ENCODE peak calls at places on chromosomes 6 and 20, in nine cellular contexts. X is tibial artery, K is neuronal stem cell, P is hepatocyte, B is uterus, W is psoas muscle, M is brain microvascular endothelial cell, I is spleen, Z is NB4. O is an unnamed sample.

GRCh38 chr20:45406260-45407066 is 1.6 kb upstream of the DBNDD2 start:
- DNase-seq in X (peak), K (peak), P (peak), B (peak), W (peak), M (no peak), I (peak), Z (peak), O (peak)

GRCh38 chr6:166286831-166287271 is 21.3 kb downstream of the PRR18 start:
- DNase-seq in X (peak), K (no peak), P (no peak), B (no peak), W (peak), M (no peak), I (peak), Z (peak), O (no peak)

GRCh38 chr6:20846602-20847028 is 312.4 kb downstream of the CDKAL1 start:
- DNase-seq in X (no peak), K (no peak), P (no peak), B (no peak), W (no peak), M (peak), I (no peak), Z (peak), O (no peak)

GRCh38 chr6:6915219-6915618 is 192.5 kb upstream of the RREB1 start:
- DNase-seq in X (no peak), K (no peak), P (no peak), B (no peak), W (no peak), M (no peak), I (no peak), Z (peak), O (peak)

GRCh38 chr20:56359212-56360132 is 698 bp downstream of the FAM210B start:
- DNase-seq in X (peak), K (peak), P (peak), B (peak), W (peak), M (peak), I (peak), Z (peak), O (peak)

GRCh38 chr6:54730767-54731665 is 115.6 kb upstream of the FAM83B start:
- DNase-seq in X (no peak), K (no peak), P (no peak), B (no peak), W (no peak), M (no peak), I (no peak), Z (no peak), O (peak)

GRCh38 chr6:143060806-143061596 is at the start of gene AIG1:
- DNase-seq in X (peak), K (peak), P (peak), B (peak), W (peak), M (peak), I (peak), Z (no peak), O (peak)

GRCh38 chr6:52341861-52342260 is 20.1 kb upstream of the PAQR8 start:
- DNase-seq in X (no peak), K (no peak), P (no peak), B (no peak), W (no peak), M (no peak), I (no peak), Z (peak), O (no peak)

GRCh38 chr6:152099816-152100618 is 292.5 kb downstream of the ESR1 start:
- DNase-seq in X (peak), K (no peak), P (no peak), B (no peak), W (peak), M (no peak), I (no peak), Z (peak), O (no peak)

GRCh38 chr6:52925042-52925441 is 15.5 kb upstream of the GSTA3 start:
- DNase-seq in X (no peak), K (no peak), P (no peak), B (no peak), W (no peak), M (no peak), I (no peak), Z (no peak), O (no peak)

GRCh38 chr6:166019214-166019613 is 148.4 kb downstream of the TBXT start:
- DNase-seq in X (no peak), K (no peak), P (no peak), B (no peak), W (no peak), M (no peak), I (no peak), Z (no peak), O (no peak)

GRCh38 chr6:42960243-42961019 is at the start of gene GNMT:
- DNase-seq in X (peak), K (peak), P (peak), B (peak), W (peak), M (no peak), I (peak), Z (no peak), O (peak)

GRCh38 chr6:63436356-63436755 is 116.6 kb upstream of the LGSN start:
- DNase-seq in X (no peak), K (no peak), P (no peak), B (no peak), W (no peak), M (no peak), I (no peak), Z (no peak), O (no peak)

GRCh38 chr20:24634855-24635254 is 165.4 kb downstream of the SYNDIG1 start:
- DNase-seq in X (no peak), K (no peak), P (peak), B (peak), W (no peak), M (peak), I (no peak), Z (peak), O (no peak)
- H3K4me3 ChIP-seq in X (no peak), K (no peak), P (no peak), B (no peak), W (no peak), M (no peak), I (no peak), Z (no peak), O (no peak)

GRCh38 chr20:63216041-63216848 is at the start of gene YTHDF1:
- DNase-seq in X (peak), K (peak), P (peak), B (peak), W (peak), M (peak), I (peak), Z (peak), O (peak)

GRCh38 chr20:63217706-63218105 is 1.8 kb upstream of the YTHDF1 start:
- DNase-seq in X (no peak), K (no peak), P (no peak), B (no peak), W (no peak), M (no peak), I (no peak), Z (no peak), O (no peak)

GRCh38 chr20:63218701-63219446 is 2.9 kb upstream of the YTHDF1 start:
- DNase-seq in X (no peak), K (no peak), P (no peak), B (no peak), W (no peak), M (no peak), I (no peak), Z (no peak), O (no peak)

GRCh38 chr20:63215101-63216040 is 560 bp downstream of the YTHDF1 start:
- DNase-seq in X (no peak), K (no peak), P (peak), B (no peak), W (no peak), M (peak), I (no peak), Z (peak), O (peak)

DNA sequence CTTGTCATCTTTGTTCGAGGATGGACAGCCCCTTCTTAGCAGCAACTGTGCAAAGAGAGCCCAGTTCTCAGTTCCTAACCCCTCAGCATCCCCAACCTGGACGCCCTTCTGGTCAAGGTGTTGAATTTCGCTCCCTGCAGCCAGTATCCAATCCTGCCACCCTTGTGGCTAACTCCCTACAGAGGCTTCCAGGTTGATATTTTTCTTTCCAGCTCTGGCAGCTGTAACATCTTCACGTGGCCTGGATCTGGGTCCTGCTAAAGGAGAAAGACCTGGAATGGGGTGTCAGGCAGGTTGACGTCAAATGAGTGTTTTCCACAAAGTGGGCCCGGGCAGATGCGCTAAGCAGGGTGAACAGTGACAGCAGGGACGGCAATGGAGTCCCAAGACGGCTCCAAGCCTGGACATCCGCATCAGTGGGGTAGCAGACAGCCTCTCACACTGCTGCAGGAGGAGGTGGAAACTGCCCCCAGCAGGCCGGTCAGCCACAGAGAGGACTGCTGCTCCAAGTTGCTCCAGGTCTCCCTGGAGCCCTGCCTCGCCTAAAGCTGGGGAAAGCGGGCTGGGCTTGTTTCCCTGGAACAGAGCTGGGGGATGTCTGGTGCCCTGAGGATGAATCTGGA is 1.0 kb upstream of the YTHDF1 start:
- DNase-seq in X (no peak), K (no peak), P (no peak), B (no peak), W (no peak), M (no peak), I (no peak), Z (no peak), O (no peak)
- H3K4me3 ChIP-seq in X (peak), K (peak), P (peak), B (peak), W (peak), M (peak), I (peak), Z (peak), O (peak)

DNA sequence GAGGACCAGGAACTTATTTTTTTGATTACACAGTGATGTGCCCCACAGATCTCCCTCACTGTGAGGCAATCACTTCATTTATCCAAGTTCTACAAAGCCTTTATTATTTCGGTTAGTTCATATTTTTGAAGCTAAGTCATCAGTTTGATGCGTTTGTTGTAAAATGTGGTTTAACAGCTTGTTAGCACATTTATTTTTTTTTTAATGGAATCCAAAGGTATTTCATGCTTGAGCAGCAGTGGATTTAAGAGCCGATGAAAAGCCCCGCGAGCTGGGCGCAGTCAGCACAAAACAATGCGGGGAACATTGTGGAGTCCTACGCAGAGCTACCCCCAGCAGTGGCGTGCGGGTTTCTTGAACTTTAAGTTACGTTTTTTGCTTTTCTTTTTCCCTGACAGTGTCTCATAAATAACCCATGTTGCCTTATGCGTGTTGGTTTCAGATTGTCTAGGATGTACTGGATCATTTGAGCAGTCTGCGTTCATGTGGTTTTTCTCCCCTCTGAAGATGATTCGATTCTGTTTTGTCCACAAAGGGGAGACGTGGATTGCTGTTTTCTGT is 233.6 kb upstream of the BMP2 start:
- DNase-seq in X (no peak), K (no peak), P (peak), B (no peak), W (no peak), M (peak), I (no peak), Z (no peak), O (no peak)
- H3K4me3 ChIP-seq in X (no peak), K (no peak), P (no peak), B (no peak), W (no peak), M (peak), I (no peak), Z (no peak), O (no peak)

GRCh38 chr6:27314046-27314445 is 2.0 kb upstream of the POM121L2 start:
- DNase-seq in X (no peak), K (no peak), P (no peak), B (no peak), W (no peak), M (no peak), I (no peak), Z (no peak), O (no peak)

GRCh38 chr6:27312950-27313271 is 838 bp upstream of the POM121L2 start:
- DNase-seq in X (no peak), K (no peak), P (no peak), B (no peak), W (no peak), M (no peak), I (no peak), Z (no peak), O (no peak)

GRCh38 chr6:27311806-27312145 is 297 bp downstream of the POM121L2 start:
- DNase-seq in X (no peak), K (no peak), P (no peak), B (no peak), W (no peak), M (no peak), I (no peak), Z (no peak), O (no peak)

DNA sequence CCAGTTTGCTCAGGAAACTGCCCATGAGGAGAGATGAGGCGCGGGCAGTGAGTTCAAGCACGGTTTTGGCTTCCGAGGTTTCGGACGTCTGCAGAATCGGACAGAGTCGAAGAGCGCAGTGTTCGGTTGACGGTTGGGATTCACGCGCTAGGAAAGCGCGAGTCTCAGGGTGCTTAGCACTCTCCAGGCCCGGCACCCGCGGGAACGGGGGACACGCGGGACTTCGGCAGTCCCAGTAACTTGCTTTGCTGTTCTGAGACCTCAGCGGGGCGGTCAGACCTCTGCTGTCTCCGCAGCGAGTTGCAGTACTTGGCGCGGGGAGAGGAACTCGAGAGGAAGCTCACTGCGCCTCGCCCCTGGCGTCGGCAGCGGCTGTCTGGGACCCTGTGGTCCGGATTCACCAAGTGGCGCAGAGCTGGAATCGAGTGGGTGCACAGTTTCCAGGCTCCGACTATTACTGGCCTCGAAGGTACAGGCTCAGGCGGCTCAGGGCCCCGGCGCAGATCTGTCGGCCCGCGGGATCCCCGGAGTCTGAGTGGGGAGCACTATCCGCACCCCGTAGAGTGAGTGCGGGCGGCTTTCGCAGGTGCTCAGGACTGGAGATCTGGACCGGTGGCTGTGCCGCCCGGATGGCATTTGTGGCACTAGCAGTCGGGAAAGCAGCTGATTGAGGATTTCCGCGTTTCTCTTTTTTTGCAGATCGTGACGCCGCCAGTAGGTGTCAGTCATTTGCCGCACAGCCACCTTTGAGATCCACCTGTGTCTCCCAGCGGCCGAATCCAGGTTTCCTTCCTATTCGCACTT is at the start of gene POM121L2:
- DNase-seq in X (no peak), K (no peak), P (peak), B (no peak), W (no peak), M (peak), I (peak), Z (peak), O (no peak)
- H3K4me3 ChIP-seq in X (peak), K (peak), P (peak), B (peak), W (peak), M (peak), I (peak), Z (peak), O (no peak)

GRCh38 chr6:26304213-26305096 is 60.5 kb upstream of the BTN3A2 start:
- DNase-seq in X (no peak), K (no peak), P (peak), B (peak), W (peak), M (peak), I (no peak), Z (peak), O (no peak)
- H3K4me3 ChIP-seq in X (peak), K (peak), P (peak), B (peak), W (peak), M (peak), I (peak), Z (peak), O (no peak)

GRCh38 chr6:168951224-168951616 is 302.4 kb downstream of the THBS2 start:
- DNase-seq in X (no peak), K (no peak), P (no peak), B (no peak), W (no peak), M (no peak), I (no peak), Z (no peak), O (no peak)
- H3K4me3 ChIP-seq in X (no peak), K (no peak), P (no peak), B (peak), W (no peak), M (no peak), I (no peak), Z (no peak), O (no peak)

GRCh38 chr6:28981833-28982475 is 23.2 kb downstream of the ZNF311 start:
- DNase-seq in X (peak), K (peak), P (peak), B (peak), W (peak), M (peak), I (peak), Z (peak), O (peak)

GRCh38 chr6:28982476-28983266 is 22.4 kb downstream of the ZNF311 start:
- DNase-seq in X (no peak), K (peak), P (peak), B (peak), W (no peak), M (peak), I (no peak), Z (peak), O (peak)

GRCh38 chr6:28983838-28984237 is 21.3 kb downstream of the ZNF311 start:
- DNase-seq in X (no peak), K (no peak), P (no peak), B (no peak), W (no peak), M (no peak), I (no peak), Z (no peak), O (no peak)

GRCh38 chr6:28988536-28989415 is 16.3 kb downstream of the ZNF311 start:
- DNase-seq in X (no peak), K (peak), P (peak), B (no peak), W (peak), M (peak), I (peak), Z (peak), O (no peak)

DNA sequence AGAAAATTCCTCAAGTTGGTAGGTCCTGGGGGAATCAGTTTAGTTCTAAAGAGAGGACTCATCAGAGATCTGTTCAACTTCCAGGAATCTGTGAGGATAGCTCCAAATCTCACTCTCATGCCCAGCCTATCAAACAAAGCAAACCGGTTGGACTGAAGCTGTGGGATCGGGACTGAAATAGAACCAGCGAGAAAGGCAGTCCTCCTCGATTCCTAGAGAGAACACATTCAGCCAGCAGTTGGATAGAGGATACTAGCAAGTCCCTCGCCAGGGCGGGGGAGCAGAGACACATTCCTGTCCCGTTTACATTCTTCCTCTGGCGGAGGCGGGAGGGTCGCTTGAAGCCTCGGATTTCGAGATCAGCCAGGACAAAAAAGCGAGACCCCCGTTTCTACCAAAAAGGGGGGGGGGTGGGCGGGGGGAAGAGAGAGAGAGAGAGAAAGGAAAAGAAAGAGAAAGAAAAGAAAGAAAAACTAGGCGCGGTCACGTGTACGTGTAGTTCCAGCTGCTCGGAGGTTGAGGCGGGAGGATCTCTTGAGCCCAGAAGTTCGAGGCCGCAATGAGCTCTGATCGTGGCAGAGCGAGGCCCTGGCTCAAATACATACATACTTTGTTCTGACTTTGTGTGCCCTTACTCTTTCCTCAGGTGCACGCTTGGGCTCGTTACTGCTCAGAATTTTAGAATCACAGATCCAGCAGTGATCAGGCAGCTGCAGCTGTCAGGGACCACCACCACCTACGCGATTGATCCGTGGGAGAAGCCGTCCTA is 19.5 kb downstream of the ZNF311 start:
- DNase-seq in X (peak), K (peak), P (peak), B (peak), W (peak), M (peak), I (peak), Z (peak), O (peak)
- H3K4me3 ChIP-seq in X (peak), K (peak), P (peak), B (peak), W (peak), M (peak), I (peak), Z (no peak), O (peak)

O was measured in Caco-2.